ENCODE peak calls at places on chromosomes 6 and 20, in eight cellular contexts. One of them, this sample, is unnamed.

GRCh38 chr6:33885121-33886057 is 81.6 kb upstream of the MLN start:
- DNase-seq in brain microvascular endothelial cell: peak; percentile 20
- DNase-seq in transverse colon: peak; percentile 40
- DNase-seq in astrocyte: peak; percentile 14
- DNase-seq in heart left ventricle: no peak
- DNase-seq in CD8-positive, alpha-beta T cell: no peak
- DNase-seq in spleen: no peak
- DNase-seq in neural progenitor cell: no peak
- DNase-seq in this sample: peak; percentile 42

GRCh38 chr20:2778602-2779321 is 21.7 kb downstream of the CPXM1 start:
- DNase-seq in astrocyte: no peak
- DNase-seq in neural progenitor cell: no peak
- DNase-seq in brain microvascular endothelial cell: no peak
- DNase-seq in transverse colon: no peak
- DNase-seq in CD8-positive, alpha-beta T cell: no peak
- DNase-seq in heart left ventricle: no peak
- DNase-seq in spleen: no peak
- DNase-seq in this sample: no peak

GRCh38 chr20:9068232-9068781 is 580 bp upstream of the PLCB4 start:
- DNase-seq in CD8-positive, alpha-beta T cell: no peak
- DNase-seq in heart left ventricle: peak; percentile 68
- DNase-seq in astrocyte: peak; percentile 17
- DNase-seq in transverse colon: peak; percentile 36
- DNase-seq in spleen: peak; percentile 69
- DNase-seq in brain microvascular endothelial cell: no peak
- DNase-seq in neural progenitor cell: peak; percentile 89
- DNase-seq in this sample: no peak

GRCh38 chr20:19749537-19749936 is 8.5 kb upstream of the RIN2 start:
- DNase-seq in spleen: no peak
- DNase-seq in astrocyte: no peak
- DNase-seq in heart left ventricle: no peak
- DNase-seq in neural progenitor cell: no peak
- DNase-seq in transverse colon: no peak
- DNase-seq in CD8-positive, alpha-beta T cell: no peak
- DNase-seq in brain microvascular endothelial cell: no peak
- DNase-seq in this sample: no peak

GRCh38 chr6:7332090-7332745 is 19.2 kb upstream of the SSR1 start:
- DNase-seq in astrocyte: no peak
- DNase-seq in heart left ventricle: no peak
- DNase-seq in neural progenitor cell: peak; percentile 12
- DNase-seq in transverse colon: no peak
- DNase-seq in brain microvascular endothelial cell: no peak
- DNase-seq in CD8-positive, alpha-beta T cell: no peak
- DNase-seq in spleen: no peak
- DNase-seq in this sample: no peak

GRCh38 chr6:117128052-117128451 is 137.3 kb upstream of the VGLL2 start:
- DNase-seq in astrocyte: no peak
- DNase-seq in heart left ventricle: no peak
- DNase-seq in spleen: no peak
- DNase-seq in transverse colon: no peak
- DNase-seq in brain microvascular endothelial cell: no peak
- DNase-seq in neural progenitor cell: no peak
- DNase-seq in CD8-positive, alpha-beta T cell: no peak
- DNase-seq in this sample: no peak

GRCh38 chr6:52925919-52926792 is 16.7 kb upstream of the GSTA3 start:
- DNase-seq in transverse colon: no peak
- DNase-seq in heart left ventricle: no peak
- DNase-seq in astrocyte: no peak
- DNase-seq in brain microvascular endothelial cell: no peak
- DNase-seq in spleen: no peak
- DNase-seq in CD8-positive, alpha-beta T cell: no peak
- DNase-seq in neural progenitor cell: no peak
- DNase-seq in this sample: no peak

GRCh38 chr6:156587751-156588301 is 189.4 kb upstream of the ARID1B start:
- DNase-seq in CD8-positive, alpha-beta T cell: no peak
- DNase-seq in neural progenitor cell: no peak
- DNase-seq in transverse colon: no peak
- DNase-seq in spleen: no peak
- DNase-seq in heart left ventricle: no peak
- DNase-seq in brain microvascular endothelial cell: no peak
- DNase-seq in astrocyte: no peak
- DNase-seq in this sample: no peak

GRCh38 chr20:10466325-10466724 is 31.2 kb downstream of the SLX4IP start:
- DNase-seq in transverse colon: no peak
- DNase-seq in brain microvascular endothelial cell: no peak
- DNase-seq in CD8-positive, alpha-beta T cell: no peak
- DNase-seq in neural progenitor cell: peak; percentile 94
- DNase-seq in heart left ventricle: peak; percentile 52
- DNase-seq in spleen: no peak
- DNase-seq in astrocyte: peak; percentile 75
- DNase-seq in this sample: no peak

GRCh38 chr6:113564401-113565161 is 292.6 kb upstream of the MARCKS start:
- DNase-seq in astrocyte: peak; percentile 97
- DNase-seq in brain microvascular endothelial cell: peak; percentile 93
- DNase-seq in spleen: peak; percentile 85
- DNase-seq in CD8-positive, alpha-beta T cell: no peak
- DNase-seq in transverse colon: peak; percentile 65
- DNase-seq in neural progenitor cell: peak; percentile 83
- DNase-seq in heart left ventricle: peak; percentile 89
- DNase-seq in this sample: no peak

GRCh38 chr6:109188115-109188411 is 92.8 kb downstream of the CEP57L1 start:
- DNase-seq in heart left ventricle: no peak
- DNase-seq in spleen: no peak
- DNase-seq in transverse colon: no peak
- DNase-seq in astrocyte: no peak
- DNase-seq in CD8-positive, alpha-beta T cell: no peak
- DNase-seq in neural progenitor cell: no peak
- DNase-seq in brain microvascular endothelial cell: no peak
- DNase-seq in this sample: no peak

GRCh38 chr20:3068986-3069900 is 2.2 kb upstream of the OXT start:
- DNase-seq in brain microvascular endothelial cell: peak; percentile 11
- DNase-seq in CD8-positive, alpha-beta T cell: peak; percentile 61
- DNase-seq in astrocyte: no peak
- DNase-seq in heart left ventricle: no peak
- DNase-seq in spleen: peak; percentile 68
- DNase-seq in neural progenitor cell: peak; percentile 23
- DNase-seq in transverse colon: no peak
- DNase-seq in this sample: no peak

GRCh38 chr6:31972709-31973350 is 892 bp upstream of the DXO start:
- DNase-seq in spleen: no peak
- DNase-seq in heart left ventricle: no peak
- DNase-seq in brain microvascular endothelial cell: peak; percentile 35
- DNase-seq in transverse colon: no peak
- DNase-seq in neural progenitor cell: no peak
- DNase-seq in astrocyte: peak; percentile 61
- DNase-seq in CD8-positive, alpha-beta T cell: no peak
- DNase-seq in this sample: no peak

GRCh38 chr20:64255361-64256281 is at the start of gene PCMTD2:
- DNase-seq in brain microvascular endothelial cell: peak; percentile 53
- DNase-seq in spleen: peak; percentile 96
- DNase-seq in heart left ventricle: peak; percentile 86
- DNase-seq in transverse colon: peak; percentile 82
- DNase-seq in CD8-positive, alpha-beta T cell: peak; percentile 87
- DNase-seq in neural progenitor cell: peak; percentile 95
- DNase-seq in astrocyte: peak; percentile 52
- DNase-seq in this sample: no peak

DNA sequence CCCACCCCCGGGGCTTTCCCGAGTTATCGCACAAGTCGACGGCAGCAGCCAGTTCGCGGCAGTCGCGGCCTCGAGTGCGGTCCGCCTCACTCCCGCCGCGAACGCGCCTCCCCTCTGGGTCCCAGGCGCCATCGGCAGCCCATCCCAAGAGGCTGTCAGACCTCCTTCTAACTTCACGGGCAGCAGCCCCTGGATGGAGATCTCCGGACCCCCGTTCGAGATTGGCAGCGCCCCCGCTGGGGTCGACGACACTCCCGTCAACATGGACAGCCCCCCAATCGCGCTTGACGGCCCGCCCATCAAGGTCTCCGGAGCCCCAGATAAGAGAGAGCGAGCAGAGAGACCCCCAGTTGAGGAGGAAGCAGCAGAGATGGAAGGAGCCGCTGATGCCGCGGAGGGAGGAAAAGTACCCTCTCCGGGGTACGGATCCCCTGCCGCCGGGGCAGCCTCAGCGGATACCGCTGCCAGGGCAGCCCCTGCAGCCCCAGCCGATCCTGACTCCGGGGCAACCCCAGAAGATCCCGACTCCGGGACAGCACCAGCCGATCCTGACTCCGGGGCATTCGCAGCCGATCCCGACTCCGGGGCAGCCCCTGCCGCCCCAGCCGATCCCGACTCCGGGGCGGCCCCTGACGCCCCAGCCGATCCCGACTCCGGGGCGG is 1.6 kb downstream of the GNAS start:
- DNase-seq in CD8-positive, alpha-beta T cell: no peak
- DNase-seq in astrocyte: no peak
- DNase-seq in spleen: no peak
- DNase-seq in heart left ventricle: no peak
- DNase-seq in transverse colon: no peak
- DNase-seq in neural progenitor cell: peak; percentile 41
- DNase-seq in brain microvascular endothelial cell: no peak
- DNase-seq in this sample: no peak
- H3K4me3 ChIP-seq in CD8-positive, alpha-beta T cell: no peak overlapping the region
- H3K4me3 ChIP-seq in astrocyte: peak overlapping the region; percentile 23
- H3K4me3 ChIP-seq in spleen: peak overlapping the region; percentile 60
- H3K4me3 ChIP-seq in heart left ventricle: no peak overlapping the region
- H3K4me3 ChIP-seq in transverse colon: peak overlapping the region; percentile 43
- H3K4me3 ChIP-seq in neural progenitor cell: peak overlapping the region; percentile 41
- H3K4me3 ChIP-seq in brain microvascular endothelial cell: no peak overlapping the region
- H3K4me3 ChIP-seq in this sample: no peak overlapping the region

DNA sequence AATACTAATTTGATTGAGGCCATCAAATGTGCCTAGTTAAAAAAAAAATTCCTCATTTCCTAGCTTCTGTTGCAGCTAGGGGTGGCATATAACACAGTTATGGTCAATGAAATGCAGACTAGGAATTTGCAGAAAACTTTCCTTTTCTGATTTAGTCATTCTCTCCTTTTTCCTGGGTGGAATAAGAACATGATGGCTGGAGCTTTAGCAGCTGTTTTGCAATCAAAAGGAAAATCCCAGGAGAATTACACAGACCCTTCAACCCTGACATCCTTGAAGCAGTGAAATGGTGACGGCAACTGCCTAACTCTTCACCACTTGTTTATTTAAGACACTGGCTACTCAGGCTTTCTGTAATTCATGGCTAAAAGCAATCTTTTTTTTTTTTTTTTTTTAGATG is 23.1 kb upstream of the RIMS4 start:
- DNase-seq in transverse colon: no peak
- DNase-seq in heart left ventricle: no peak
- DNase-seq in brain microvascular endothelial cell: no peak
- DNase-seq in astrocyte: no peak
- DNase-seq in spleen: no peak
- DNase-seq in neural progenitor cell: no peak
- DNase-seq in CD8-positive, alpha-beta T cell: no peak
- DNase-seq in this sample: no peak
- TF ChIP-seq CTCF in transverse colon: no peak
- TF ChIP-seq CTCF in heart left ventricle: no peak
- TF ChIP-seq CTCF in brain microvascular endothelial cell: no peak
- TF ChIP-seq CTCF in astrocyte: no peak
- TF ChIP-seq CTCF in spleen: no peak
- TF ChIP-seq CTCF in neural progenitor cell: no peak
- TF ChIP-seq CTCF in CD8-positive, alpha-beta T cell: no peak
- TF ChIP-seq CTCF in this sample: no peak

GRCh38 chr6:133635447-133635846 is 253.5 kb upstream of the TCF21 start:
- DNase-seq in transverse colon: no peak
- DNase-seq in astrocyte: no peak
- DNase-seq in CD8-positive, alpha-beta T cell: no peak
- DNase-seq in spleen: no peak
- DNase-seq in heart left ventricle: no peak
- DNase-seq in neural progenitor cell: no peak
- DNase-seq in brain microvascular endothelial cell: no peak
- DNase-seq in this sample: no peak

GRCh38 chr6:133637874-133638273 is 251.0 kb upstream of the TCF21 start:
- DNase-seq in brain microvascular endothelial cell: no peak
- DNase-seq in transverse colon: no peak
- DNase-seq in spleen: no peak
- DNase-seq in heart left ventricle: no peak
- DNase-seq in CD8-positive, alpha-beta T cell: no peak
- DNase-seq in neural progenitor cell: no peak
- DNase-seq in astrocyte: no peak
- DNase-seq in this sample: no peak

GRCh38 chr6:133634474-133634873 is 254.4 kb upstream of the TCF21 start:
- DNase-seq in transverse colon: no peak
- DNase-seq in heart left ventricle: no peak
- DNase-seq in astrocyte: no peak
- DNase-seq in spleen: no peak
- DNase-seq in neural progenitor cell: no peak
- DNase-seq in CD8-positive, alpha-beta T cell: no peak
- DNase-seq in brain microvascular endothelial cell: no peak
- DNase-seq in this sample: no peak

GRCh38 chr6:133641111-133641510 is 247.8 kb upstream of the TCF21 start:
- DNase-seq in astrocyte: peak; percentile 26
- DNase-seq in neural progenitor cell: no peak
- DNase-seq in transverse colon: no peak
- DNase-seq in spleen: no peak
- DNase-seq in heart left ventricle: no peak
- DNase-seq in CD8-positive, alpha-beta T cell: no peak
- DNase-seq in brain microvascular endothelial cell: no peak
- DNase-seq in this sample: no peak

DNA sequence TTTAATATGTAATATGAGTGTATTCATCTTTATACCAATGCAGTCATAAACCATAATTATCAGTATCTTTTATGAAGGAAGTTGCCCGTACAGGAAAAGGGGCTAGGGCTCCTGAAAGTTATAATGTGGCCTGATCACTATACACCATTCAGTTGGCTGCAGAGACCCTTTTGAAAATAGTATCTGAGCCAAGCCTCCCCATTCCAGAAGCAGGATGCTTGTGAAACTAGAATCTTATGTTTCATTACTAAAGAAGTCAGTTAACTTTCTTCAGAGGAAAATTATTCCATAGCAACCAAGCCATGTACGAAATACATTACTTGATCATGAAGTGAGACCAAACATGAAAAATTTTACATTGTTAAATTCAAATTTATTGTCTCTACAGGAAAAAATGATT is 251.5 kb upstream of the TCF21 start:
- DNase-seq in neural progenitor cell: no peak
- DNase-seq in brain microvascular endothelial cell: no peak
- DNase-seq in astrocyte: no peak
- DNase-seq in spleen: no peak
- DNase-seq in CD8-positive, alpha-beta T cell: no peak
- DNase-seq in transverse colon: no peak
- DNase-seq in heart left ventricle: no peak
- DNase-seq in this sample: no peak
- H3K27me3 ChIP-seq in neural progenitor cell: no peaks in the 10 kb centered on the region
- H3K27me3 ChIP-seq in brain microvascular endothelial cell: no peaks in the 10 kb centered on the region
- H3K27me3 ChIP-seq in astrocyte: no peaks in the 10 kb centered on the region
- H3K27me3 ChIP-seq in spleen: no peaks in the 10 kb centered on the region
- H3K27me3 ChIP-seq in CD8-positive, alpha-beta T cell: no peaks in the 10 kb centered on the region
- H3K27me3 ChIP-seq in transverse colon: no peaks in the 10 kb centered on the region
- H3K27me3 ChIP-seq in heart left ventricle: no peaks in the 10 kb centered on the region
- H3K27me3 ChIP-seq in this sample: no peaks in the 10 kb centered on the region

GRCh38 chr6:132797975-132798819 is at the start of gene SLC18B1:
- DNase-seq in spleen: peak; percentile 92
- DNase-seq in brain microvascular endothelial cell: peak; percentile 22
- DNase-seq in heart left ventricle: peak; percentile 38
- DNase-seq in transverse colon: peak; percentile 68
- DNase-seq in astrocyte: no peak
- DNase-seq in neural progenitor cell: peak; percentile 76
- DNase-seq in CD8-positive, alpha-beta T cell: peak; percentile 61
- DNase-seq in this sample: no peak

GRCh38 chr6:132804251-132804650 is 5.8 kb upstream of the SLC18B1 start:
- DNase-seq in brain microvascular endothelial cell: no peak
- DNase-seq in astrocyte: no peak
- DNase-seq in CD8-positive, alpha-beta T cell: no peak
- DNase-seq in heart left ventricle: no peak
- DNase-seq in spleen: no peak
- DNase-seq in neural progenitor cell: no peak
- DNase-seq in transverse colon: no peak
- DNase-seq in this sample: no peak

GRCh38 chr6:132798820-132799538 is 542 bp upstream of the SLC18B1 start:
- DNase-seq in transverse colon: peak; percentile 85
- DNase-seq in spleen: peak; percentile 88
- DNase-seq in brain microvascular endothelial cell: peak; percentile 57
- DNase-seq in CD8-positive, alpha-beta T cell: peak; percentile 65
- DNase-seq in neural progenitor cell: peak; percentile 62
- DNase-seq in astrocyte: no peak
- DNase-seq in heart left ventricle: peak; percentile 70
- DNase-seq in this sample: peak; percentile 37
- H3K4me3 ChIP-seq in transverse colon: peak overlapping the region; percentile 91
- H3K4me3 ChIP-seq in spleen: no peak overlapping the region
- H3K4me3 ChIP-seq in brain microvascular endothelial cell: peak overlapping the region; percentile 80
- H3K4me3 ChIP-seq in CD8-positive, alpha-beta T cell: no peak overlapping the region
- H3K4me3 ChIP-seq in neural progenitor cell: peak overlapping the region; percentile 60
- H3K4me3 ChIP-seq in astrocyte: peak overlapping the region; percentile 81
- H3K4me3 ChIP-seq in heart left ventricle: peak overlapping the region; percentile 36
- H3K4me3 ChIP-seq in this sample: peak overlapping the region; percentile 82